ENCODE peak calls at places on chromosomes 16 and 17, in five cellular contexts. One of them, this sample, is unnamed.

GRCh38 chr16:52489894-52490293 is 57.0 kb downstream of the TOX3 start:
- DNase-seq in AG04450: no peak
- DNase-seq in left ventricle myocardium inferior: no peak
- DNase-seq in mammary epithelial cell: no peak
- DNase-seq in glutamatergic neuron: no peak
- DNase-seq in this sample: no peak

GRCh38 chr17:82936768-82937171 is 96.9 kb upstream of the ZNF750 start:
- DNase-seq in mammary epithelial cell: no peak
- DNase-seq in left ventricle myocardium inferior: peak
- DNase-seq in glutamatergic neuron: no peak
- DNase-seq in AG04450: no peak
- DNase-seq in this sample: no peak

GRCh38 chr17:1644493-1645206 is 882 bp downstream of the SCARF1 start:
- DNase-seq in glutamatergic neuron: no peak
- DNase-seq in mammary epithelial cell: peak
- DNase-seq in AG04450: no peak
- DNase-seq in left ventricle myocardium inferior: no peak
- DNase-seq in this sample: no peak

GRCh38 chr16:17309510-17309909 is 161.2 kb downstream of the XYLT1 start:
- DNase-seq in mammary epithelial cell: no peak
- DNase-seq in AG04450: no peak
- DNase-seq in glutamatergic neuron: no peak
- DNase-seq in left ventricle myocardium inferior: no peak
- DNase-seq in this sample: no peak

GRCh38 chr16:11743308-11744074 is 834 bp upstream of the TXNDC11 start:
- DNase-seq in glutamatergic neuron: no peak
- DNase-seq in mammary epithelial cell: peak
- DNase-seq in left ventricle myocardium inferior: no peak
- DNase-seq in AG04450: no peak
- DNase-seq in this sample: no peak

GRCh38 chr16:27449434-27450188 is 47.6 kb downstream of the IL21R start:
- DNase-seq in left ventricle myocardium inferior: no peak
- DNase-seq in glutamatergic neuron: no peak
- DNase-seq in AG04450: no peak
- DNase-seq in mammary epithelial cell: no peak
- DNase-seq in this sample: no peak

GRCh38 chr17:59178266-59178665 is 22.7 kb downstream of the PRR11 start:
- DNase-seq in mammary epithelial cell: no peak
- DNase-seq in AG04450: no peak
- DNase-seq in left ventricle myocardium inferior: no peak
- DNase-seq in glutamatergic neuron: no peak
- DNase-seq in this sample: no peak

GRCh38 chr17:826778-827177 is 44.6 kb downstream of the MRM3 start:
- DNase-seq in left ventricle myocardium inferior: no peak
- DNase-seq in AG04450: no peak
- DNase-seq in mammary epithelial cell: no peak
- DNase-seq in glutamatergic neuron: no peak
- DNase-seq in this sample: no peak

GRCh38 chr16:89281189-89281577 is 63.7 kb downstream of the ZNF778 start:
- DNase-seq in AG04450: no peak
- DNase-seq in left ventricle myocardium inferior: no peak
- DNase-seq in mammary epithelial cell: no peak
- DNase-seq in glutamatergic neuron: no peak
- DNase-seq in this sample: no peak

GRCh38 chr17:61452301-61453290 is at the start of gene TBX4:
- DNase-seq in AG04450: no peak
- DNase-seq in left ventricle myocardium inferior: no peak
- DNase-seq in glutamatergic neuron: peak
- DNase-seq in mammary epithelial cell: no peak
- DNase-seq in this sample: no peak

GRCh38 chr16:2526135-2526534 is 5.1 kb downstream of the CEMP1 start:
- DNase-seq in AG04450: no peak
- DNase-seq in mammary epithelial cell: no peak
- DNase-seq in glutamatergic neuron: no peak
- DNase-seq in left ventricle myocardium inferior: no peak
- DNase-seq in this sample: no peak

GRCh38 chr17:47663997-47664941 is 14.6 kb downstream of the KPNB1 start:
- DNase-seq in left ventricle myocardium inferior: no peak
- DNase-seq in glutamatergic neuron: peak
- DNase-seq in mammary epithelial cell: peak
- DNase-seq in AG04450: no peak
- DNase-seq in this sample: no peak

GRCh38 chr16:17836868-17837602 is 366.3 kb upstream of the XYLT1 start:
- DNase-seq in AG04450: peak
- DNase-seq in left ventricle myocardium inferior: no peak
- DNase-seq in mammary epithelial cell: peak
- DNase-seq in glutamatergic neuron: no peak
- DNase-seq in this sample: no peak

GRCh38 chr16:66508261-66508913 is 41.5 kb downstream of the TK2 start:
- DNase-seq in left ventricle myocardium inferior: no peak
- DNase-seq in mammary epithelial cell: peak
- DNase-seq in AG04450: no peak
- DNase-seq in glutamatergic neuron: no peak
- DNase-seq in this sample: no peak
- TF ChIP-seq CTCF in left ventricle myocardium inferior: no peak
- TF ChIP-seq CTCF in mammary epithelial cell: no peak
- TF ChIP-seq CTCF in AG04450: no peak
- TF ChIP-seq CTCF in glutamatergic neuron: no peak
- TF ChIP-seq CTCF in this sample: no peak

DNA sequence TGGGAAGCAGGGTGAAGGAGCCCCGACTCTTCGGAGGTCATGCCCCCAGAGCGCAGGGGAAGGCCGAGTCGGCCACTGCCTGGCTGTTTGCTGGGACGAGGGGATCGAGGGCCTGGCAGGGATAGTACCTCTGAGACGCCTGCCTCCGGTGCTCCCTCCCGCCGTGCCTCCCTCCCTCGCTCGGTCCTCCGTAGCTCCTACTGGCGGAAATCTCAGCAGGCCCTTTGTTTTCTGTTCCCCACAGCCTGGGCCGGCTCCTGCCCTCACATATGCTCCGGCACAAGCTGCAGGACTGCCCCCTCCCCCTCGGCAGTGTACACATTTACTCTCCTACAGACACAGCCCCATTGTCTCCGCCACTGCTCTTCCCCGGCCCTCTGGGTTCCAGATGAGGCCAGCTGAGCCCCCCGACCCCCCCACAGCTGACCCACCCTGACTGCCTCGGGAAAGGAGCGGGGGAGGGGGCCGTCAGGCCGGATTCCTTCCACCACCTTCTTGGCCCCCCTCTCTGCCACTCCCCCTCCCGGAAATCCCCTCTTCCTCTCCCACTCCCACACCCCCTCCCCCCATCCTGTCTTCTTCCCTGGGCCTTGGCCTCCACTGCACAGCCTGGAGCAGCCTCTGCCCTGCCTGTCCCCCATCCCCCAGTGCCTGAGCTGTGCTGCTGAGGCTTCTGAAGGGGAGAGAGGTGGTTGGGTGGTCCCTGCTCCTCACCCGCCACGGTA is 1.4 kb downstream of the TRAF4 start:
- DNase-seq in left ventricle myocardium inferior: no peak
- DNase-seq in AG04450: no peak
- DNase-seq in mammary epithelial cell: peak
- DNase-seq in glutamatergic neuron: peak
- DNase-seq in this sample: no peak
- TF ChIP-seq CTCF in left ventricle myocardium inferior: no peak
- TF ChIP-seq CTCF in AG04450: no peak
- TF ChIP-seq CTCF in mammary epithelial cell: no peak
- TF ChIP-seq CTCF in glutamatergic neuron: no peak
- TF ChIP-seq CTCF in this sample: no peak

DNA sequence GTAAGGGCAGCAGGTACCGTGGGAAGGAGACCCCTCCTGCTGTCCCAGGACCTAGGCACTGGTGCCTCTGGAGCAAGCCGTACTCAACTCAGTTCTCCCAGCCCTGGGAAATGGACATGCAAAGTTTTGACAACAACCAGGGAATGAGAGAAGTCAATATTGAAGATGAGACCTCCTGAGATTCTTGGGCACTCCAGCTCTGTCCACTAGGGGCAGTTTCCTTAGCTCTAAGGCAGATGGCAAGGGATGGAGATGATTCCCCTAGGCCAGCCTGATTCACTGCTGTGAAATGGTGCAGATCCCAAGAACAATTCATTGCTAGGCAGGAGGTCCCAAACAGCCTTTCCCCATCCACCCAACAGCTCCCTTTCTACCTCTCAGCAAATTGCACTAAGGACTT is 20.6 kb upstream of the SDR42E2 start:
- DNase-seq in AG04450: no peak
- DNase-seq in left ventricle myocardium inferior: no peak
- DNase-seq in mammary epithelial cell: peak
- DNase-seq in glutamatergic neuron: peak
- DNase-seq in this sample: no peak
- TF ChIP-seq CTCF in AG04450: peak
- TF ChIP-seq CTCF in left ventricle myocardium inferior: peak
- TF ChIP-seq CTCF in mammary epithelial cell: peak
- TF ChIP-seq CTCF in glutamatergic neuron: peak
- TF ChIP-seq CTCF in this sample: peak

GRCh38 chr16:87570564-87570937 is 31.8 kb upstream of the JPH3 start:
- DNase-seq in left ventricle myocardium inferior: no peak
- DNase-seq in AG04450: no peak
- DNase-seq in glutamatergic neuron: no peak
- DNase-seq in mammary epithelial cell: no peak
- DNase-seq in this sample: no peak

GRCh38 chr16:87571868-87572244 is 30.5 kb upstream of the JPH3 start:
- DNase-seq in mammary epithelial cell: no peak
- DNase-seq in glutamatergic neuron: no peak
- DNase-seq in AG04450: no peak
- DNase-seq in left ventricle myocardium inferior: no peak
- DNase-seq in this sample: no peak

GRCh38 chr16:87572959-87573358 is 29.3 kb upstream of the JPH3 start:
- DNase-seq in AG04450: no peak
- DNase-seq in mammary epithelial cell: no peak
- DNase-seq in glutamatergic neuron: no peak
- DNase-seq in left ventricle myocardium inferior: no peak
- DNase-seq in this sample: no peak

GRCh38 chr16:87570938-87571867 is 31.1 kb upstream of the JPH3 start:
- DNase-seq in AG04450: no peak
- DNase-seq in mammary epithelial cell: no peak
- DNase-seq in glutamatergic neuron: peak
- DNase-seq in left ventricle myocardium inferior: peak
- DNase-seq in this sample: no peak

DNA sequence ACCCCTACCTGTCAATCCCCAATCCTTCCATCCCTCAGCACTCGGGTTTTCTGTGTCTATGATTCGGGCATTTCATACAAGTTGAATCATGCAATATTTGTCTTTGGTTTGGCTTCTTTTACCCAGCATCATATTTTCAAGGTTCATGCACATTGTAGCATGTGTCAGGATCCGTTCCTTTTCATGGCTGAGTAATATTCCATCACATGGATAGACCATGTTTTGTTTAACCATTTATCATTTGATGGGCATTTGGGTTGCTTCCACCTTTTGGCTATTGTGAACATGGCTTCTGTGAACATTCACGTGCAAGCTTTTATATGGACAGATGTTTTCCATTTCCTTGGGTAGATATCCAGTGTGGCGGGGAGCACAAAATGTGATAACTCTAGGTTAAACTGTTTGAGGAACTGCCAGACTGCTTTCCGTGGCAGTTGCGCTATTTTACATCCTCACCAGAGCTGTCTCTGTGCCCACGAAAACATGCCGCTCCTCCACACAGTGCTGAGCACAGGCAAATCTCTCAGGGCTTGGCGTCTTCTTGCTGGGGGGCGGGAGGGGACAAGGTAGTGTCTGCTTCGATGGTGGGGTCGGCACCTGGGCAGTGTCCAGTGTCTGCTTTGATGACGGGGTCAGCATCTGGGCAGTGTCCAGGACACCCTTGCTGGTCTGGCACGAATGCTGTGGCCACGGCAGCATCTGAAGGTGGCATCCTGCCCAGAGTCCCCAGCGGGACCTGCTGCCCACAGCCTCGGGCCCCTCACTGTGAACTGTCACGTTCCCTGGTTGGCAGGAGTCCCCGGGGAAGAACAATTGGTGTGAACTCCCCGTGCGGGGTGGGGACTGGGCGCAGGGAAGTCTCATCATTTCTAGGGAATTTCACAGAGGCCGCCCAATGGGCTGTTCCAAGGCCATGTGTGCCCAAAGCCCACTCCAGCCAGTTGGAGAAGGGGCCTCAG is 32.4 kb upstream of the JPH3 start:
- DNase-seq in mammary epithelial cell: no peak
- DNase-seq in glutamatergic neuron: no peak
- DNase-seq in left ventricle myocardium inferior: no peak
- DNase-seq in AG04450: no peak
- DNase-seq in this sample: no peak
- TF ChIP-seq CTCF in mammary epithelial cell: no peak
- TF ChIP-seq CTCF in glutamatergic neuron: no peak
- TF ChIP-seq CTCF in left ventricle myocardium inferior: no peak
- TF ChIP-seq CTCF in AG04450: no peak
- TF ChIP-seq CTCF in this sample: no peak

DNA sequence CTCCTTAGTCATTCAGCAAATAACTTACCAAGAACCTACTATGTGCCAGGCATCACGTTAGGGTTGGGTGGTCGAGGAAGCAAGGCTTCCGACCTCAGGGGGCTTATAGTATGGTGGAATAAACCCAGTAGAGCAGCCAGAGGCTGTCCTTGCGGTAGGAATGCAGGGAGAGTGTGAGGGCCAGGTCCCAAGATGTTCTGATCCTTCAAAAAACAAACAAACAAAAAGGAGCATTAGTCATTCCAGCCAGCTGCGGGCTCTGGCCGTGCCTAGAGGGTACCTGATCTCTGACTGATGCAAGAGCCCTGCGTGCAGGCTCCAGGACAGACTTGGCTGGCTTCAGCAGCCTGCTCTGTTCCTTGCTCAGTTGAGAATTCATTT is 18.2 kb downstream of the CYB5D2 start:
- DNase-seq in AG04450: peak
- DNase-seq in mammary epithelial cell: peak
- DNase-seq in glutamatergic neuron: no peak
- DNase-seq in left ventricle myocardium inferior: no peak
- DNase-seq in this sample: no peak
- TF ChIP-seq CTCF in AG04450: peak
- TF ChIP-seq CTCF in mammary epithelial cell: peak
- TF ChIP-seq CTCF in glutamatergic neuron: no peak
- TF ChIP-seq CTCF in left ventricle myocardium inferior: no peak
- TF ChIP-seq CTCF in this sample: no peak

GRCh38 chr17:42679001-42679491 is 2.3 kb upstream of the PLEKHH3 start:
- DNase-seq in mammary epithelial cell: peak
- DNase-seq in left ventricle myocardium inferior: no peak
- DNase-seq in glutamatergic neuron: no peak
- DNase-seq in AG04450: no peak
- DNase-seq in this sample: no peak
- TF ChIP-seq CTCF in mammary epithelial cell: no peak
- TF ChIP-seq CTCF in left ventricle myocardium inferior: no peak
- TF ChIP-seq CTCF in glutamatergic neuron: no peak
- TF ChIP-seq CTCF in AG04450: no peak
- TF ChIP-seq CTCF in this sample: no peak

GRCh38 chr17:17579691-17580090 is 11.8 kb downstream of the PEMT start:
- DNase-seq in glutamatergic neuron: no peak
- DNase-seq in AG04450: no peak
- DNase-seq in mammary epithelial cell: no peak
- DNase-seq in left ventricle myocardium inferior: no peak
- DNase-seq in this sample: no peak
- TF ChIP-seq CTCF in glutamatergic neuron: no peak
- TF ChIP-seq CTCF in AG04450: no peak
- TF ChIP-seq CTCF in mammary epithelial cell: no peak
- TF ChIP-seq CTCF in left ventricle myocardium inferior: no peak
- TF ChIP-seq CTCF in this sample: no peak

DNA sequence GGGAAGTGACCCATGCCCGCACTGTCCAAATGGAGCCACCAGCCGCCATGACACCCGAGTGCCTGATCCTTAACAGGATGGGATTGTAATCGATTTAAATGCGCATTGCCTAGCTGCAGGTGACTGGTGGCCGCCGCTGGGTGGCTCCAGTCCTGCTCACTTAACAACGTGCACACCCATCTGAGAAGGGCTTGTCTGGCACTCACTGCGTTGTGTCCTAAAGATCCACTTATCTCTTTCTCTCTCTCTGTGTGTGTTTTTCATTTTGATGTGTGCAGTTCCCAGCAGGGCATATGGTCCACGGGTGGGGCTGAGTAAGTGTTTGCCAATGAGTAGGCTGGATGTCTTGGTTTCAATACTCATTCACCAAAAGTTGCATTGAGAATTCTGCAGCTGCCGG is 80.6 kb downstream of the IRF8 start:
- DNase-seq in glutamatergic neuron: no peak
- DNase-seq in AG04450: no peak
- DNase-seq in mammary epithelial cell: no peak
- DNase-seq in left ventricle myocardium inferior: no peak
- DNase-seq in this sample: no peak
- TF ChIP-seq CTCF in glutamatergic neuron: no peak
- TF ChIP-seq CTCF in AG04450: no peak
- TF ChIP-seq CTCF in mammary epithelial cell: no peak
- TF ChIP-seq CTCF in left ventricle myocardium inferior: no peak
- TF ChIP-seq CTCF in this sample: no peak

This sample was measured in D721Med.